ENCODE peak calls at places on chromosomes 16 and 17, in seven cellular contexts. N is K562, Q is HCT116, Z is HepG2, J is H1, M is GM12878, P is SK-N-SH. R is an unnamed sample.

GRCh38 chr16:50671644-50672260 is 9.4 kb downstream of the SNX20 start:
- DNase-seq in J (peak), P (peak), Q (peak), Z (peak), M (no peak), N (peak), R (peak)

GRCh38 chr17:44959821-44960523 is 8.1 kb downstream of the C1QL1 start:
- DNase-seq in Q (no peak), J (no peak), P (peak), N (no peak), M (no peak), Z (no peak), R (no peak)

GRCh38 chr17:8173056-8173870 is 2.9 kb downstream of the TMEM107 start:
- DNase-seq in P (peak), Z (peak), J (no peak), M (peak), Q (peak), N (peak), R (peak)

GRCh38 chr16:642189-643049 is 791 bp downstream of the MCRIP2 start:
- DNase-seq in Q (no peak), Z (peak), J (peak), M (no peak), P (peak), N (peak), R (peak)

GRCh38 chr16:2532494-2533141 is 1.4 kb upstream of the CEMP1 start:
- DNase-seq in Z (peak), Q (peak), J (peak), M (peak), N (peak), P (peak), R (peak)

GRCh38 chr16:88116121-88116900 is 165.1 kb downstream of the BANP start:
- DNase-seq in N (no peak), M (no peak), J (no peak), P (no peak), Z (no peak), Q (no peak), R (no peak)

GRCh38 chr16:14350626-14351025 is 279.4 kb downstream of the PARN start:
- DNase-seq in J (no peak), P (no peak), N (no peak), Z (no peak), Q (no peak), M (no peak), R (no peak)

GRCh38 chr16:55116165-55116894 is 185.7 kb downstream of the IRX5 start:
- DNase-seq in P (no peak), Z (no peak), N (no peak), Q (no peak), M (no peak), J (no peak), R (no peak)

GRCh38 chr17:68398731-68399637 is 58.3 kb downstream of the WIPI1 start:
- DNase-seq in J (peak), P (peak), M (no peak), N (peak), Z (peak), Q (peak), R (peak)

GRCh38 chr16:35525979-35526590 is 2066.7 kb downstream of the TP53TG3F start:
- DNase-seq in P (peak), N (no peak), Q (no peak), Z (no peak), J (no peak), M (no peak), R (peak)

GRCh38 chr17:282912-283882 is 69.4 kb downstream of the RPH3AL start:
- DNase-seq in Q (no peak), Z (no peak), J (peak), N (no peak), M (no peak), P (no peak), R (no peak)

GRCh38 chr17:142876-143784 is 5.8 kb downstream of the SCGB1C2 start:
- DNase-seq in Q (no peak), N (no peak), J (no peak), P (no peak), Z (no peak), M (no peak), R (no peak)

GRCh38 chr17:45223541-45224528 is 2.1 kb downstream of the FMNL1 start:
- DNase-seq in Z (no peak), J (no peak), P (no peak), N (no peak), Q (no peak), M (no peak), R (peak)

GRCh38 chr17:12545877-12546513 is 119.7 kb upstream of the MYOCD start:
- DNase-seq in Z (peak), M (no peak), J (peak), N (peak), Q (peak), P (peak), R (peak)

GRCh38 chr16:80583466-80583865 is 42.7 kb downstream of the DYNLRB2 start:
- DNase-seq in Q (no peak), J (no peak), N (no peak), P (no peak), Z (no peak), M (no peak), R (no peak)
- TF ChIP-seq JUND in Q (no peak), J (no peak), N (no peak), P (no peak), Z (no peak), M (no peak), R (no peak)

GRCh38 chr17:50263293-50264262 is 10.7 kb upstream of the TMEM92 start:
- DNase-seq in J (no peak), M (no peak), Z (no peak), P (peak), Q (no peak), N (no peak), R (no peak)

GRCh38 chr17:50266384-50267073 is 7.7 kb upstream of the TMEM92 start:
- DNase-seq in M (no peak), Z (peak), Q (no peak), N (no peak), J (peak), P (peak), R (peak)

GRCh38 chr17:50264263-50265113 is 9.8 kb upstream of the TMEM92 start:
- DNase-seq in Z (no peak), M (no peak), J (peak), N (no peak), Q (no peak), P (peak), R (no peak)

GRCh38 chr17:50265690-50266306 is 8.5 kb upstream of the TMEM92 start:
- DNase-seq in Q (no peak), Z (no peak), P (peak), J (no peak), M (no peak), N (no peak), R (no peak)

GRCh38 chr17:50265212-50265611 is 9.1 kb upstream of the TMEM92 start:
- DNase-seq in P (peak), Q (no peak), Z (no peak), M (no peak), N (no peak), J (no peak), R (peak)
- TF ChIP-seq JUND in P (no peak), Q (no peak), Z (no peak), M (no peak), N (no peak), J (no peak), R (no peak)

GRCh38 chr17:78202666-78203065 is 11.4 kb upstream of the BIRC5 start:
- DNase-seq in Z (no peak), M (no peak), J (no peak), P (no peak), Q (no peak), N (no peak), R (no peak)
- TF ChIP-seq JUND in Z (no peak), M (no peak), J (no peak), P (no peak), Q (no peak), N (no peak), R (no peak)

GRCh38 chr17:50541916-50542688 is 4.9 kb upstream of the SPATA20 start:
- DNase-seq in Q (no peak), M (no peak), P (peak), Z (peak), J (peak), N (peak), R (peak)

GRCh38 chr17:50542795-50543774 is 3.9 kb upstream of the SPATA20 start:
- DNase-seq in M (no peak), P (no peak), Q (no peak), J (no peak), Z (peak), N (no peak), R (peak)

GRCh38 chr17:50539762-50540440 is 7.1 kb upstream of the SPATA20 start:
- DNase-seq in J (peak), Z (no peak), N (peak), M (no peak), Q (no peak), P (no peak), R (peak)

GRCh38 chr17:50540485-50541401 is 6.2 kb upstream of the SPATA20 start:
- DNase-seq in J (no peak), Z (no peak), N (no peak), Q (no peak), P (no peak), M (no peak), R (no peak)

GRCh38 chr17:50541402-50541915 is 5.5 kb upstream of the SPATA20 start:
- DNase-seq in P (peak), N (no peak), J (no peak), Q (no peak), Z (no peak), M (no peak), R (no peak)
- TF ChIP-seq JUND in P (no peak), N (no peak), J (no peak), Q (no peak), Z (no peak), M (no peak), R (no peak)

GRCh38 chr17:55601874-55602364 is 90.7 kb upstream of the SMIM36 start:
- DNase-seq in Q (peak), J (peak), N (peak), M (no peak), Z (peak), P (peak), R (peak)

GRCh38 chr17:55607736-55608341 is 96.6 kb upstream of the SMIM36 start:
- DNase-seq in P (no peak), Q (no peak), J (no peak), M (no peak), N (no peak), Z (no peak), R (no peak)

GRCh38 chr17:55605705-55606104 is 94.5 kb upstream of the SMIM36 start:
- DNase-seq in M (no peak), N (no peak), Z (no peak), P (no peak), Q (no peak), J (no peak), R (no peak)

GRCh38 chr17:55609737-55610201 is 98.5 kb upstream of the SMIM36 start:
- DNase-seq in J (no peak), Z (no peak), P (no peak), Q (no peak), N (no peak), M (no peak), R (no peak)

GRCh38 chr17:55606431-55606830 is 95.2 kb upstream of the SMIM36 start:
- DNase-seq in J (no peak), N (no peak), M (no peak), Z (no peak), Q (no peak), P (no peak), R (no peak)
- TF ChIP-seq JUND in J (no peak), N (no peak), M (no peak), Z (no peak), Q (no peak), P (no peak), R (no peak)

DNA sequence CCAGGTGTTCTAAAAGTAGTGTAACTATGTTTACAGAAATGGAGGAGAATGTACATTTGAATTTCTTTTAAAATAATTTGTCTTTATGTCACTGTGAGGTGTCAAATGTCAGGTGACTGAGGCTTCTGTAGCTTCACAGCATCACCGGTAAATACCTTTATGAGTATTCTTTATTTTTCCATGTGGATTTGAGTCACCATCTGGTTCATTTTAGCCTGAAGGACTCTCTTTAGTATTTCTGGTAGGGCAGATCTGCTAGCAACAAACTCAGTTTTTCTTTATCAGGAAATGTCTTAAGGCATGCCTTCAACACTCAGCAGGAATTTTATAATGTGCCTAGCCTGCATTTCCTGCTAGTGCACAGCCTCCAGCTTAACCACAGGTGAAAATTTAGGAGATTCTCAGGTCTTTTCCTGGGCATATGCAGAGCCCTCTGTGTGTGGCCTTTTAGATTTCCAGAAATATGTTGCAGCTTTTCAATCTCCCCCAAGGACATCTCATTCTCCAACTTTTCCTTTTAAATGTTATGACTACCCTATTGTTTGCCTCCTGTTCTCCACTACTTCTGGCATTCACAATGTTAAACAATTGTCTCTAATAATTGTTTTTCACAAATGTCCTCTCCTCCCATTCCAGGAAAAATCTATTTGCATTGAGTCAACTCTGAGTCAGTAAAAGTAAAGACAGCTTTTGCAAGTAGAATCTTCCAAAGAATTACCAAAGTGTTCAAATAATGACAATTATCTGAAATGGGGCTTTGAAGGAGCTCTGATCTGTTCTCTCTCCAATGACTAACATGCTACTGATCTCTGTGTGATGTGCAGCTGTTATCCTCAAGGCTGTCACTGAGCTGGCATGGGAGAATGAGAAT is 239.4 kb upstream of the CPHXL start:
- DNase-seq in Q (no peak), Z (peak), P (no peak), J (no peak), M (no peak), N (no peak), R (no peak)
- TF ChIP-seq JUND in Q (no peak), Z (no peak), P (no peak), J (no peak), M (no peak), N (no peak), R (no peak)

GRCh38 chr17:19386974-19387920 is at the start of gene MFAP4:
- DNase-seq in M (no peak), Z (no peak), N (no peak), Q (no peak), J (peak), P (peak), R (no peak)
- TF ChIP-seq JUND in M (no peak), Z (no peak), N (no peak), Q (no peak), J (no peak), P (peak), R (no peak)

GRCh38 chr17:21475555-21475954 is 99.4 kb downstream of the KCNJ12 start:
- DNase-seq in J (peak), Z (no peak), P (no peak), N (no peak), Q (no peak), M (no peak), R (no peak)
- TF ChIP-seq JUND in J (no peak), Z (no peak), P (no peak), N (no peak), Q (no peak), M (no peak), R (no peak)

DNA sequence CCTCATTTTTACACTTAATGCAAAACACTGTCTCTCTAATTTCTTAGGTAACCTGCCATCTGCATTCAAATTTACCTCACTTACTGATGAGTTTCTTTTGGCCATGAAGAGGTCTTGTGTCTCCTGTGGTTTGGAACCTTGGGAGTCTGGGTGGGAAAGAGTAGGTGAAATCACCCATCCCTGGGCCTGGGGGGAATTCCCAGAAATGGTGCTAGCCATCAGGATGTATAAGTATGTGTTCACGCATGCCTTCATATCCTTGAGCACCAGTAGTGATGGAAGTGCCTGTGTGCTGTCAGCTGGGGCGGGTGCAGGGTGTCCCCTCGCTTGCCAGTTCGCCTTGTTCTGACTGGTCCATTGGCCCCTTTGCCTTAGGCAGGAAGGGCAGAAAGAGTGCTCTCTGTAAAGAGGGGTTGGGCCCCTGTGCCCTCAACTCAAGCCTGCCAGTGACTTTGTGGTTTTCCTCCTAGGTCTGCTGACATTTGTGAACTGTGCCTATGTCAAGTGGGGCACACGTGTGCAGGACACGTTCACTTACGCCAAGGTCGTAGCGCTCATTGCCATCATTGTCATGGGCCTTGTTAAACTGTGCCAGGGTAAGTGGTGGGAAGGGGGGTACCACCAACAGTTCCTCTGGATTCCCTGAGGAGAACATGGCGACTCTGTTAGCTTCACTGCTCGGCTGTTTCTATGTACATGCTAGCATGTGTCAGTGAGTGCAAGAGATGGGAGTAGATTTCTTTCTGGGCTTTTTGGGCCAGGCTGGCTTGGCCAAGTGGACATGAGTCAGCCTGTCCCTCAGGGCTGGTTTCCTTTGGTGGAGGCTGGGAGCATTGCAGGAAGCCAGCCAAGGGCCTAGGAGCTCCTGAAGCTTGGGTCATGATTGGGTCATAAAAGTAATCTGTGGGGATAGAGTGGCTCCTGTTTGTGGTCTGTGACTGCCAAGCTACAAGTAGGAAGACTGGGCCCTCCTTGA is 23.2 kb downstream of the SLC7A6OS start:
- DNase-seq in Z (no peak), M (no peak), N (no peak), J (no peak), Q (no peak), P (no peak), R (no peak)
- TF ChIP-seq JUND in Z (no peak), M (no peak), N (no peak), J (no peak), Q (no peak), P (peak), R (no peak)

R was measured in T47D.